ENCODE peak calls at places on chromosome X, in five cellular contexts. W is Peyer's patch, H is A549, J is esophagus squamous epithelium, O is spleen. Q is an unnamed sample.

GRCh38 chrX:131393426-131393825 is 104.3 kb upstream of the IGSF1 start:
- DNase-seq in O (no peak), W (no peak), H (no peak), J (no peak), Q (no peak)

GRCh38 chrX:82748901-82749505 is 759.1 kb upstream of the POU3F4 start:
- DNase-seq in O (no peak), H (no peak), J (no peak), W (no peak), Q (no peak)

GRCh38 chrX:136453114-136453513 is 34.6 kb upstream of the BRS3 start:
- DNase-seq in O (no peak), J (no peak), W (no peak), H (no peak), Q (no peak)

GRCh38 chrX:50108264-50108663 is 92.5 kb downstream of the AKAP4 start:
- DNase-seq in H (no peak), J (no peak), W (no peak), O (no peak), Q (no peak)

GRCh38 chrX:5526191-5526590 is 702.5 kb downstream of the NLGN4X start:
- DNase-seq in O (no peak), H (no peak), J (no peak), W (no peak), Q (no peak)

GRCh38 chrX:37802028-37802427 is 22.2 kb downstream of the CYBB start:
- DNase-seq in H (no peak), W (no peak), O (no peak), J (no peak), Q (no peak)

GRCh38 chrX:109987884-109988283 is 15.0 kb upstream of the TMEM164 start:
- DNase-seq in W (no peak), O (no peak), J (no peak), H (no peak), Q (no peak)

GRCh38 chrX:33416273-33416805 is 205.0 kb upstream of the DMD start:
- DNase-seq in J (no peak), W (no peak), H (no peak), O (no peak), Q (no peak)

GRCh38 chrX:146186540-146186939 is 368.9 kb downstream of the SLITRK2 start:
- DNase-seq in H (no peak), J (no peak), O (no peak), W (no peak), Q (no peak)

GRCh38 chrX:130909469-130910136 is 6.6 kb upstream of the ENOX2 start:
- DNase-seq in J (no peak), W (no peak), O (no peak), H (no peak), Q (no peak)

GRCh38 chrX:19225906-19226305 is 103.6 kb upstream of the ADGRG2 start:
- DNase-seq in W (no peak), H (peak), O (no peak), J (no peak), Q (no peak)

GRCh38 chrX:11566814-11567213 is 98.9 kb downstream of the ARHGAP6 start:
- DNase-seq in H (no peak), O (no peak), W (no peak), J (no peak), Q (no peak)

DNA sequence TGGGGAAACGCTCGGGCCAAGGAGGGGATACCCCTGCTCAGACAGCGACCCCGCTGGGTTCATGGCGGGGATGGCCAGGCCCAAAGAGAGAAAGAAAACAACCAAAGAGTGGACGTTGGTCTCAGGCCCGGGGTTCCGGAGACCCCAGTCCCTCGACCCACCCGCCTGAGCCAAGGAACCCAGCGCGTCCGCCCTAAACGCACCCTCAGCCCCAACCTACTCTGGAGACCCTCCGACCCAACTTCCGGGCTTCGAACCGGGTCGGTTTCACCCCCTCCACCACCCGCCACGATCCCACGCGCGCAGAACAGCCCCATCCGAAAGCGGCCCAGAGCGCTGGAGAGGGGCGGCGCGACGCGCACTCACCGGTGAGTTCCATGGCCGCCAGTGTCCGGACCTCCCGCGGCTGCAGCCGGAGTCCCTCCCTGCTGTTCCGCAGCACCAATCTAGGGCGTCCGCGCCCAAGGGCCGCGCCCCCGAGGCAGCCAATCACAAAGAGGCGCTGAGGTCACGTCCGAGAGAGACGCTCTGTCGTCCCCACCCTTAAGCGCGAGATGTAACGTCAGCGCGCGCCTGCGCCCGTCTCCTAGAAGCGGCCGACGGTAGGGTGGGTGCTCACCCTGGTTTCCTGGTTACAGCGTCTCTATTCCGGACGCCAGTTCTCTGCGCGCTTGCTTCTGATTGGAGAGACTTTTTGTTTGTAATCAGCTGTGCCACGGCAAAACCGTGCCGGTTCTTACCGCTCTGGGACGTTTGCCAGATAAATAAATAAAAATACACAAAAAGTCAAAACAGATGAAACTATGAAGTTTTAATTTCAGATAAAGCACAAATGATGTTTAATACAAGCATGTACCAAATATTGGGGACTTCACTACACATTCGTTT is at the start of gene PIGA:
- DNase-seq in W (peak), H (peak), J (peak), O (peak), Q (peak)
- TF ChIP-seq POLR2A in W (peak), H (peak), J (peak), O (peak), Q (peak)

GRCh38 chrX:14064632-14065432 is 35.1 kb upstream of the GEMIN8 start:
- DNase-seq in H (peak), J (no peak), O (no peak), W (no peak), Q (peak)
- TF ChIP-seq POLR2A in H (no peak), J (no peak), O (no peak), W (no peak), Q (no peak)

GRCh38 chrX:41350976-41351569 is 17.1 kb downstream of the DDX3X start:
- DNase-seq in O (no peak), H (peak), J (no peak), W (no peak), Q (no peak)
- TF ChIP-seq POLR2A in O (no peak), H (no peak), J (no peak), W (no peak), Q (peak)

DNA sequence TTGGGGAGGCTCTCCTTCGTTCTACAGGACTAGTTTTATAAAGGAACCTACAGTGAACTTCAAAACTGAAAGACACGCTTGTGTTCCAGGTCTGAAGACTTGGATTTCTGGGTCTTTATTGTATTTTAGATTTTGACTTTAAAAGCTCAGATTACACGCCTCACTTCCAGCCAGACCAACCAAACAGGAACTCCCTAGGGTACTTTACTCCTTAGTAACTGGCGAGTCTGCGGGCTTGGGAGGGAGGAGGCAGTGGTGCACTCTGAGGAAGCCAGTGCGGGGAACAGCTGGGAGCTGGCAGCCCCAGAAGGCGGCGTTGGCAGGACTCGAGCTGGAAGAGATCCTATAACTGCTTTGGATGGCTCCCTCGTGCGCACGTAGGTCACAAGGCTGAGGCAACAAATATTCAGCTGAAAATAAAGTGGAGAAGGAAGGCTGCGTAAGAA is 388 bp upstream of the PHKA1 start:
- DNase-seq in O (peak), H (peak), W (no peak), J (no peak), Q (peak)
- TF ChIP-seq POLR2A in O (no peak), H (no peak), W (no peak), J (peak), Q (no peak)